ENCODE peak calls at places on chromosomes 3 and 15, in five cellular contexts. One of them, this sample, is unnamed.
A peak's percentile ranks its signal among the peaks of the same experiment; 100 is the strongest.

GRCh38 chr3:126464997-126465396 is 10.7 kb downstream of the ZXDC start:
- DNase-seq in heart left ventricle: no peak
- DNase-seq in cardiac muscle cell: no peak
- DNase-seq in HFFc6: no peak
- DNase-seq in H1: no peak
- DNase-seq in this sample: no peak

GRCh38 chr15:48784756-48785155 is 26.1 kb downstream of the CEP152 start:
- DNase-seq in heart left ventricle: no peak
- DNase-seq in cardiac muscle cell: no peak
- DNase-seq in HFFc6: no peak
- DNase-seq in H1: no peak
- DNase-seq in this sample: no peak

GRCh38 chr3:79517766-79518413 is 249.9 kb downstream of the ROBO1 start:
- DNase-seq in heart left ventricle: no peak
- DNase-seq in cardiac muscle cell: peak; percentile 63
- DNase-seq in HFFc6: peak; percentile 26
- DNase-seq in H1: no peak
- DNase-seq in this sample: no peak

GRCh38 chr3:124217542-124217941 is 225.6 kb upstream of the ROPN1 start:
- DNase-seq in heart left ventricle: peak; percentile 45
- DNase-seq in cardiac muscle cell: peak; percentile 84
- DNase-seq in HFFc6: peak; percentile 49
- DNase-seq in H1: no peak
- DNase-seq in this sample: peak; percentile 29

GRCh38 chr15:80856400-80856799 is 77.2 kb downstream of the CEMIP start:
- DNase-seq in heart left ventricle: no peak
- DNase-seq in cardiac muscle cell: no peak
- DNase-seq in HFFc6: no peak
- DNase-seq in H1: no peak
- DNase-seq in this sample: no peak

GRCh38 chr15:63891079-63891762 is 57.5 kb upstream of the HERC1 start:
- DNase-seq in heart left ventricle: peak; percentile 73
- DNase-seq in cardiac muscle cell: peak; percentile 84
- DNase-seq in HFFc6: peak; percentile 69
- DNase-seq in H1: peak; percentile 80
- DNase-seq in this sample: no peak

GRCh38 chr3:176523114-176523513 is 674.2 kb downstream of the TBL1XR1 start:
- DNase-seq in heart left ventricle: no peak
- DNase-seq in cardiac muscle cell: no peak
- DNase-seq in HFFc6: no peak
- DNase-seq in H1: no peak
- DNase-seq in this sample: no peak

GRCh38 chr15:85773916-85774315 is 20.8 kb downstream of the KLHL25 start:
- DNase-seq in heart left ventricle: no peak
- DNase-seq in cardiac muscle cell: no peak
- DNase-seq in HFFc6: no peak
- DNase-seq in H1: no peak
- DNase-seq in this sample: no peak

GRCh38 chr15:38072507-38073277 is 138.3 kb downstream of the TMCO5A start:
- DNase-seq in heart left ventricle: peak; percentile 74
- DNase-seq in cardiac muscle cell: peak; percentile 91
- DNase-seq in HFFc6: peak; percentile 65
- DNase-seq in H1: peak; percentile 83
- DNase-seq in this sample: no peak

GRCh38 chr15:59222106-59222505 is 15.5 kb downstream of the LDHAL6B start:
- DNase-seq in heart left ventricle: no peak
- DNase-seq in cardiac muscle cell: peak; percentile 75
- DNase-seq in HFFc6: peak; percentile 85
- DNase-seq in H1: no peak
- DNase-seq in this sample: peak; percentile 70

GRCh38 chr3:101903426-101903825 is 54.1 kb downstream of the NFKBIZ start:
- DNase-seq in heart left ventricle: no peak
- DNase-seq in cardiac muscle cell: peak; percentile 15
- DNase-seq in HFFc6: peak; percentile 58
- DNase-seq in H1: no peak
- DNase-seq in this sample: no peak

GRCh38 chr3:188916934-188917391 is 254.8 kb upstream of the TPRG1 start:
- DNase-seq in heart left ventricle: no peak
- DNase-seq in cardiac muscle cell: peak; percentile 30
- DNase-seq in HFFc6: no peak
- DNase-seq in H1: no peak
- DNase-seq in this sample: no peak

GRCh38 chr3:109050591-109051167 is 67.3 kb downstream of the MORC1 start:
- DNase-seq in heart left ventricle: no peak
- DNase-seq in cardiac muscle cell: peak; percentile 49
- DNase-seq in HFFc6: no peak
- DNase-seq in H1: peak; percentile 2
- DNase-seq in this sample: no peak

GRCh38 chr3:106578911-106579310 is 710.1 kb upstream of the CBLB start:
- DNase-seq in heart left ventricle: no peak
- DNase-seq in cardiac muscle cell: no peak
- DNase-seq in HFFc6: peak; percentile 13
- DNase-seq in H1: no peak
- DNase-seq in this sample: no peak

GRCh38 chr3:44016818-44017217 is 224.9 kb upstream of the TOPAZ1 start:
- DNase-seq in heart left ventricle: no peak
- DNase-seq in cardiac muscle cell: no peak
- DNase-seq in HFFc6: no peak
- DNase-seq in H1: no peak
- DNase-seq in this sample: no peak

GRCh38 chr3:127157181-127157828 is 35.6 kb upstream of the PRR23E start:
- DNase-seq in heart left ventricle: no peak
- DNase-seq in cardiac muscle cell: no peak
- DNase-seq in HFFc6: no peak
- DNase-seq in H1: no peak
- DNase-seq in this sample: no peak

GRCh38 chr3:187401861-187402260 is 33.7 kb downstream of the RTP4 start:
- DNase-seq in heart left ventricle: no peak
- DNase-seq in cardiac muscle cell: no peak
- DNase-seq in HFFc6: no peak
- DNase-seq in H1: no peak
- DNase-seq in this sample: no peak

GRCh38 chr3:30472090-30472489 is 134.3 kb upstream of the TGFBR2 start:
- DNase-seq in heart left ventricle: no peak
- DNase-seq in cardiac muscle cell: no peak
- DNase-seq in HFFc6: no peak
- DNase-seq in H1: no peak
- DNase-seq in this sample: no peak

GRCh38 chr15:78374436-78375393 is 34.6 kb downstream of the CRABP1 start:
- DNase-seq in heart left ventricle: no peak
- DNase-seq in cardiac muscle cell: no peak
- DNase-seq in HFFc6: no peak
- DNase-seq in H1: no peak
- DNase-seq in this sample: no peak

GRCh38 chr15:89400121-89400996 is 65.7 kb upstream of the POLG start:
- DNase-seq in heart left ventricle: no peak
- DNase-seq in cardiac muscle cell: no peak
- DNase-seq in HFFc6: no peak
- DNase-seq in H1: no peak
- DNase-seq in this sample: no peak

GRCh38 chr3:39207361-39208192 is 15.2 kb upstream of the XIRP1 start:
- DNase-seq in heart left ventricle: no peak
- DNase-seq in cardiac muscle cell: no peak
- DNase-seq in HFFc6: no peak
- DNase-seq in H1: no peak
- DNase-seq in this sample: no peak

GRCh38 chr3:162721736-162722135 is 1225.1 kb downstream of the OTOL1 start:
- DNase-seq in heart left ventricle: no peak
- DNase-seq in cardiac muscle cell: no peak
- DNase-seq in HFFc6: no peak
- DNase-seq in H1: no peak
- DNase-seq in this sample: no peak

GRCh38 chr15:62848631-62849050 is 193.9 kb upstream of the TPM1 start:
- DNase-seq in heart left ventricle: no peak
- DNase-seq in cardiac muscle cell: peak; percentile 40
- DNase-seq in HFFc6: peak; percentile 23
- DNase-seq in H1: no peak
- DNase-seq in this sample: no peak

GRCh38 chr3:142224482-142225072 is 808 bp downstream of the GK5 start:
- DNase-seq in heart left ventricle: no peak
- DNase-seq in cardiac muscle cell: peak; percentile 49
- DNase-seq in HFFc6: no peak
- DNase-seq in H1: no peak
- DNase-seq in this sample: no peak

GRCh38 chr3:11718582-11719405 is 75.1 kb upstream of the VGLL4 start:
- DNase-seq in heart left ventricle: peak; percentile 47
- DNase-seq in cardiac muscle cell: peak; percentile 64
- DNase-seq in HFFc6: peak; percentile 43
- DNase-seq in H1: no peak
- DNase-seq in this sample: no peak

GRCh38 chr3:171393032-171393744 is 67.0 kb downstream of the TNIK start:
- DNase-seq in heart left ventricle: no peak
- DNase-seq in cardiac muscle cell: peak; percentile 88
- DNase-seq in HFFc6: no peak
- DNase-seq in H1: peak; percentile 19
- DNase-seq in this sample: no peak

GRCh38 chr3:114323546-114324254 is 29.9 kb downstream of the TIGIT start:
- DNase-seq in heart left ventricle: no peak
- DNase-seq in cardiac muscle cell: no peak
- DNase-seq in HFFc6: no peak
- DNase-seq in H1: no peak
- DNase-seq in this sample: no peak

GRCh38 chr3:14461748-14462324 is 59.4 kb downstream of the SLC6A6 start:
- DNase-seq in heart left ventricle: peak; percentile 48
- DNase-seq in cardiac muscle cell: peak; percentile 82
- DNase-seq in HFFc6: peak; percentile 54
- DNase-seq in H1: no peak
- DNase-seq in this sample: no peak

GRCh38 chr15:30954674-30955073 is 36.8 kb downstream of the MTMR10 start:
- DNase-seq in heart left ventricle: no peak
- DNase-seq in cardiac muscle cell: peak; percentile 29
- DNase-seq in HFFc6: no peak
- DNase-seq in H1: no peak
- DNase-seq in this sample: no peak

GRCh38 chr3:188947401-188947982 is 224.3 kb upstream of the TPRG1 start:
- DNase-seq in heart left ventricle: peak; percentile 82
- DNase-seq in cardiac muscle cell: peak; percentile 94
- DNase-seq in HFFc6: peak; percentile 56
- DNase-seq in H1: peak; percentile 74
- DNase-seq in this sample: no peak

GRCh38 chr15:99100245-99101173 is 4.4 kb upstream of the SYNM start:
- DNase-seq in heart left ventricle: peak; percentile 85
- DNase-seq in cardiac muscle cell: peak; percentile 79
- DNase-seq in HFFc6: peak; percentile 49
- DNase-seq in H1: no peak
- DNase-seq in this sample: no peak

GRCh38 chr3:31041161-31041978 is 146.9 kb upstream of the GADL1 start:
- DNase-seq in heart left ventricle: no peak
- DNase-seq in cardiac muscle cell: peak; percentile 51
- DNase-seq in HFFc6: peak; percentile 75
- DNase-seq in H1: peak; percentile 44
- DNase-seq in this sample: peak; percentile 52

DNA sequence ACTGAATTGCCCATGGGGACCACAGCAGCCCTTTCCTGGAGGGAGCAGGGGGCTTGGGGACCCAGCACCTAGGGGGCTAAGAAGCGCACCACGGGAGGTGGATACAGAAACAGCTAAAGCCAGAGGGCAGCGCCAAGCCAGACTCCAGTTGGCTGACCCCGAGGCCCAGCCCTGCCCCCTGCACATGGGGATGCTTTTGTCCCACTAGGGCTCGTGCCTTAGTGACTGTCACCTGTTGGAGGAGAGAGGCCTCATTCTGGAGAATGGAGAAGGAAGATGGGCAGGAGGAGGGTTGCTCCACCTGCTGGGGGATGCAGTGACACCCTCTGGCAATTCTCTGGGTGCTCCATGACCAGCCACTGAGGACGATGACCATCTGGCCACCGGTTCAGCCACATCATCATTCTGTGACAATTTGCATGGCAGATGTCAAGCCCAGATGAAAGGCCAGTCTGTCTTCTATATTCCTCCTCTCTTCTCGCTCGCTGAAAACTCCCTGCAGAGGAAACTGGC is 167.8 kb upstream of the TLE3 start:
- DNase-seq in heart left ventricle: no peak
- DNase-seq in cardiac muscle cell: no peak
- DNase-seq in HFFc6: no peak
- DNase-seq in H1: no peak
- DNase-seq in this sample: no peak
- TF ChIP-seq CTCF in heart left ventricle: no peak
- TF ChIP-seq CTCF in cardiac muscle cell: peak; percentile 16
- TF ChIP-seq CTCF in HFFc6: peak; percentile 56
- TF ChIP-seq CTCF in H1: peak; percentile 19
- TF ChIP-seq CTCF in this sample: no peak

GRCh38 chr3:174403831-174404230 is 455.3 kb upstream of the NAALADL2 start:
- DNase-seq in heart left ventricle: no peak
- DNase-seq in cardiac muscle cell: no peak
- DNase-seq in HFFc6: no peak
- DNase-seq in H1: no peak
- DNase-seq in this sample: no peak

GRCh38 chr3:174398761-174399160 is 460.4 kb upstream of the NAALADL2 start:
- DNase-seq in heart left ventricle: no peak
- DNase-seq in cardiac muscle cell: peak; percentile 42
- DNase-seq in HFFc6: no peak
- DNase-seq in H1: no peak
- DNase-seq in this sample: no peak

DNA sequence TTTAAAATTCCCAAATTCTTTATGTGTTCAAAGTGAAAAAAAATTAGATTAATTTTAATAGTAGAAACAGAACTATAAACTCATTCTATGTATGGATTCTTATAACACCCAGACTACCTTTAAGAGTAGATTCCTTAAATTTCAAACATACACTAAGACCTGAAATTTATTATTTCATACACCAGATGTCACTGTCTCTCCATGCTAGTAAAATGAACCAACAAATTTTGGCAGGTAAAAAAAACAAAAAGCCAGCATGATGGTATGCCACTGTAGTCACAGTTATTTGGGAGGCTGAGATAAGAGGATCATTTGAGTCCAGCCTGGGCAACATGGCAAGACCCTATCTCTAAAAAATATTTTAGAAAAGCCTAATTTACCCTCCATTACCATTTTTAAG is 461.3 kb upstream of the NAALADL2 start:
- DNase-seq in heart left ventricle: no peak
- DNase-seq in cardiac muscle cell: peak; percentile 69
- DNase-seq in HFFc6: peak; percentile 16
- DNase-seq in H1: no peak
- DNase-seq in this sample: no peak
- TF ChIP-seq CTCF in heart left ventricle: peak; percentile 53
- TF ChIP-seq CTCF in cardiac muscle cell: peak; percentile 36
- TF ChIP-seq CTCF in HFFc6: peak; percentile 77
- TF ChIP-seq CTCF in H1: no peak
- TF ChIP-seq CTCF in this sample: no peak

GRCh38 chr3:194269610-194270145 is 81.5 kb downstream of the CPN2 start:
- DNase-seq in heart left ventricle: peak; percentile 93
- DNase-seq in cardiac muscle cell: peak; percentile 95
- DNase-seq in HFFc6: no peak
- DNase-seq in H1: peak; percentile 41
- DNase-seq in this sample: no peak
- TF ChIP-seq CTCF in heart left ventricle: peak; percentile 26
- TF ChIP-seq CTCF in cardiac muscle cell: peak; percentile 74
- TF ChIP-seq CTCF in HFFc6: no peak
- TF ChIP-seq CTCF in H1: no peak
- TF ChIP-seq CTCF in this sample: no peak

DNA sequence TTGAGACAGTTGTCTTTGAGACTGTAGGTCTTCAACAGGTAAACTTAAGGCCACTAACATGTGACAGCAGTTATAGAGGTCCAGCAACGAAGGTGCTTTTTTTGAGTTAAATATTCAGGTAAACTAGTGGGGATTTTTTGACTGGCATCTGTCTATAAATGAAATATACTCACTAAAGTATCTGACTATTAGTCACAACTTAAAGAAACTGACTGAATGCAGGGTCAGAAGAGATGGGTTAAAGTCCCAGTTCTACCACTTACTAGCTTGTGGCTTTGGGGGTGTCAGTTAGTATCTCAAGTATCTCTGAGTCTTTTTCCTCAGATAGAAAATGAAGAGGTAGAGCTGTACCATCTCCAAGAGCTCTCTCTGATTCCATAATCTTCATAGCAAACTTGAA is 18.0 kb downstream of the MIX23 start:
- DNase-seq in heart left ventricle: no peak
- DNase-seq in cardiac muscle cell: no peak
- DNase-seq in HFFc6: no peak
- DNase-seq in H1: no peak
- DNase-seq in this sample: no peak
- TF ChIP-seq CTCF in heart left ventricle: no peak
- TF ChIP-seq CTCF in cardiac muscle cell: no peak
- TF ChIP-seq CTCF in HFFc6: no peak
- TF ChIP-seq CTCF in H1: no peak
- TF ChIP-seq CTCF in this sample: no peak

This sample was measured in AG04449.